ENCODE peak calls at places on chromosomes 5 and 9, in seven cellular contexts. Q, J, X, S, E, Y and K are unnamed samples. For H3K4me1, the result is how much of the 10 kb centered on the place peaks cover.

GRCh38 chr5:143354025-143354424 is 49.5 kb downstream of the NR3C1 start:
- DNase-seq in Q (peak), J (peak), X (no peak), S (no peak), E (no peak), Y (no peak), K (no peak)

GRCh38 chr5:16540421-16540820 is 74.8 kb upstream of the ZNF622 start:
- DNase-seq in Q (peak), J (no peak), X (no peak), S (no peak), E (no peak), Y (no peak), K (no peak)

GRCh38 chr5:177496111-177497010 is 1.0 kb downstream of the PDLIM7 start:
- DNase-seq in Q (peak), J (no peak), X (peak), S (peak), E (peak), Y (peak), K (peak)

GRCh38 chr5:71938886-71939285 is 168.4 kb upstream of the MAP1B start:
- DNase-seq in Q (no peak), J (peak), X (peak), S (no peak), E (no peak), Y (no peak), K (no peak)

GRCh38 chr9:5625916-5626315 is 3.0 kb upstream of the RIC1 start:
- DNase-seq in Q (no peak), J (no peak), X (no peak), S (no peak), E (peak), Y (no peak), K (no peak)

GRCh38 chr5:135107101-135107500 is 73.1 kb upstream of the PITX1 start:
- DNase-seq in Q (no peak), J (peak), X (no peak), S (no peak), E (no peak), Y (no peak), K (peak)

GRCh38 chr9:97500263-97500662 is 1.2 kb upstream of the TMOD1 start:
- DNase-seq in Q (no peak), J (no peak), X (no peak), S (no peak), E (no peak), Y (no peak), K (no peak)

GRCh38 chr5:10485142-10485795 is 43.6 kb downstream of the ROPN1L start:
- DNase-seq in Q (peak), J (peak), X (no peak), S (peak), E (no peak), Y (no peak), K (peak)

GRCh38 chr5:78699565-78700143 is 51.1 kb upstream of the LHFPL2 start:
- DNase-seq in Q (peak), J (peak), X (no peak), S (peak), E (no peak), Y (peak), K (no peak)

GRCh38 chr5:178483620-178484019 is 106.6 kb downstream of the COL23A1 start:
- DNase-seq in Q (no peak), J (no peak), X (no peak), S (peak), E (peak), Y (no peak), K (peak)

GRCh38 chr5:169011009-169011408 is 289.9 kb downstream of the SLIT3 start:
- DNase-seq in Q (no peak), J (no peak), X (no peak), S (no peak), E (no peak), Y (no peak), K (no peak)

GRCh38 chr5:74194196-74194595 is 446.3 kb downstream of the ENC1 start:
- DNase-seq in Q (no peak), J (no peak), X (no peak), S (no peak), E (no peak), Y (no peak), K (no peak)

GRCh38 chr9:7045361-7045760 is 287.6 kb downstream of the KDM4C start:
- DNase-seq in Q (no peak), J (no peak), X (no peak), S (no peak), E (no peak), Y (no peak), K (no peak)

GRCh38 chr9:128094950-128095544 is 27.0 kb downstream of the SLC25A25 start:
- DNase-seq in Q (no peak), J (no peak), X (no peak), S (no peak), E (no peak), Y (no peak), K (no peak)
- H3K4me1 ChIP-seq in Q (under half), J (under half), X (half or more), S (half or more), E (under half), Y (half or more), K (under half)

GRCh38 chr9:131273791-131274673 is 2.3 kb downstream of the FAM78A start:
- DNase-seq in Q (no peak), J (no peak), X (no peak), S (peak), E (peak), Y (no peak), K (no peak)

GRCh38 chr9:131271506-131271931 is 4.8 kb downstream of the FAM78A start:
- DNase-seq in Q (no peak), J (no peak), X (no peak), S (peak), E (peak), Y (peak), K (no peak)

GRCh38 chr9:131272212-131272611 is 4.1 kb downstream of the FAM78A start:
- DNase-seq in Q (no peak), J (no peak), X (no peak), S (no peak), E (peak), Y (peak), K (no peak)

GRCh38 chr9:131274674-131275331 is 1.5 kb downstream of the FAM78A start:
- DNase-seq in Q (no peak), J (no peak), X (no peak), S (peak), E (peak), Y (peak), K (peak)

GRCh38 chr9:131273146-131273545 is 3.2 kb downstream of the FAM78A start:
- DNase-seq in Q (no peak), J (no peak), X (no peak), S (peak), E (peak), Y (peak), K (no peak)
- H3K4me1 ChIP-seq in Q (under half), J (under half), X (under half), S (half or more), E (half or more), Y (half or more), K (under half)

DNA sequence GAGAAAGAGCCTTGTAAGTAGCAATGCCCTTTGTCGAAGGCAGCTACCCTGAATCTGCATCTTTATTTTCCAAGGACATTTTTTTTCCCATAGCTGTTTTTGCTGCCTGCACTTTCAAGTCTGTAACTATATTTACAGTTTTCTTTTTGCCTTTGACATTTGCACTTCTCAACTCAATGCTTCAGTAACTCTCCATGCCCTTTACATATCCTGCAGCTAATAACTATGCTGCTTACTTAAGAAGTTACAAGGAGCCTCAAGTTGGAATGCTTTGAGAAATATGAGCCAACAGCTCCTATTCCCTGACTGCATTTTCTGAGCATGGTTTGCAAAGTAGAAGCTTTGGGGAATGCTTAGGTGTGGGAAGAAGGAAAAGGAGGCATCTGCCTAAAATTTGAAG is 194.8 kb upstream of the TRPC7 start:
- DNase-seq in Q (peak), J (no peak), X (no peak), S (no peak), E (no peak), Y (no peak), K (no peak)
- H3K4me1 ChIP-seq in Q (under half), J (under half), X (under half), S (under half), E (under half), Y (under half), K (under half)

GRCh38 chr9:75105841-75106240 is 17.5 kb downstream of the OSTF1 start:
- DNase-seq in Q (no peak), J (no peak), X (no peak), S (no peak), E (no peak), Y (no peak), K (no peak)
- H3K4me1 ChIP-seq in Q (under half), J (under half), X (under half), S (under half), E (under half), Y (under half), K (under half)

GRCh38 chr5:141413540-141414069 is 818 bp downstream of the PCDHGA10 start:
- DNase-seq in Q (peak), J (peak), X (no peak), S (no peak), E (no peak), Y (no peak), K (peak)
- H3K4me1 ChIP-seq in Q (under half), J (under half), X (under half), S (under half), E (under half), Y (under half), K (under half)

DNA sequence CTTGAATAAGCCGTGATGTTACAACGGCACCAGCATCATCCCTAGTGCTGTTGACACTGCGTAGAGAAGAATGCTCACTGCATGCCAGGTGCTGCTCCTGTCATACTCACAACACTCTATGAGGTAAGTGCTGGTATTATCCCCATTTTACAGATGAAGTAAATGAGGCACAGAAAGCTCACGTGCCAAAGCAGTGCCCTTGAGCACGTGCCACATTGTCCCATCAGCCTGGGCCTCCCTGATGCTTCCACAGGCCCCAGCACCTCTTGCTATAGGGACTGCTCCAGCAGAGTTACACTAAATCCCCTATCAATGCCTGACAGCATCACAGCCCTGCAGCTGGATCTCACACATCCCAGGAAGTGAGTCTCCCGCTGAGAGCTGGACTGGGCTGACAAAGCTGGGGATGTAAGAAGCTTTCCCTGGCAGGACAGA is 216.1 kb downstream of the FSTL4 start:
- DNase-seq in Q (no peak), J (no peak), X (no peak), S (no peak), E (no peak), Y (no peak), K (no peak)
- H3K4me1 ChIP-seq in Q (under half), J (under half), X (under half), S (under half), E (under half), Y (under half), K (under half)